ENCODE peak calls at places on chromosomes 2 and 18, in seven cellular contexts. One of them, this sample, is unnamed.

GRCh38 chr18:21851327-21851961 is 110.9 kb downstream of the MIB1 start:
- DNase-seq in body of pancreas: no peak
- DNase-seq in CD8-positive, alpha-beta T cell: no peak
- DNase-seq in iPS DF 6.9: no peak
- DNase-seq in adrenal gland: no peak
- DNase-seq in colonic mucosa: no peak
- DNase-seq in left ventricle myocardium inferior: no peak
- DNase-seq in this sample: no peak

GRCh38 chr18:48565105-48565504 is 26.3 kb downstream of the CTIF start:
- DNase-seq in left ventricle myocardium inferior: no peak
- DNase-seq in adrenal gland: no peak
- DNase-seq in CD8-positive, alpha-beta T cell: no peak
- DNase-seq in body of pancreas: no peak
- DNase-seq in iPS DF 6.9: no peak
- DNase-seq in colonic mucosa: no peak
- DNase-seq in this sample: no peak

GRCh38 chr2:145464901-145465300 is 945.0 kb upstream of the ZEB2 start:
- DNase-seq in colonic mucosa: no peak
- DNase-seq in iPS DF 6.9: no peak
- DNase-seq in left ventricle myocardium inferior: no peak
- DNase-seq in body of pancreas: no peak
- DNase-seq in adrenal gland: no peak
- DNase-seq in CD8-positive, alpha-beta T cell: no peak
- DNase-seq in this sample: no peak

GRCh38 chr2:229297284-229297683 is 26.2 kb upstream of the PID1 start:
- DNase-seq in iPS DF 6.9: no peak
- DNase-seq in left ventricle myocardium inferior: no peak
- DNase-seq in colonic mucosa: no peak
- DNase-seq in body of pancreas: no peak
- DNase-seq in adrenal gland: peak; percentile 20
- DNase-seq in CD8-positive, alpha-beta T cell: no peak
- DNase-seq in this sample: no peak

GRCh38 chr2:85134255-85135065 is 1.3 kb downstream of the TCF7L1 start:
- DNase-seq in body of pancreas: peak; percentile 17
- DNase-seq in CD8-positive, alpha-beta T cell: no peak
- DNase-seq in adrenal gland: peak; percentile 23
- DNase-seq in iPS DF 6.9: no peak
- DNase-seq in colonic mucosa: peak; percentile 22
- DNase-seq in left ventricle myocardium inferior: peak; percentile 50
- DNase-seq in this sample: peak; percentile 83

GRCh38 chr2:198117397-198118041 is 313.1 kb downstream of the PLCL1 start:
- DNase-seq in colonic mucosa: no peak
- DNase-seq in body of pancreas: no peak
- DNase-seq in left ventricle myocardium inferior: no peak
- DNase-seq in iPS DF 6.9: no peak
- DNase-seq in CD8-positive, alpha-beta T cell: no peak
- DNase-seq in adrenal gland: no peak
- DNase-seq in this sample: no peak

GRCh38 chr2:15555839-15556238 is 5.3 kb downstream of the NBAS start:
- DNase-seq in adrenal gland: no peak
- DNase-seq in iPS DF 6.9: no peak
- DNase-seq in body of pancreas: no peak
- DNase-seq in colonic mucosa: no peak
- DNase-seq in left ventricle myocardium inferior: no peak
- DNase-seq in CD8-positive, alpha-beta T cell: no peak
- DNase-seq in this sample: no peak

GRCh38 chr18:75350857-75351256 is 76.6 kb downstream of the SMIM21 start:
- DNase-seq in iPS DF 6.9: no peak
- DNase-seq in CD8-positive, alpha-beta T cell: no peak
- DNase-seq in left ventricle myocardium inferior: no peak
- DNase-seq in adrenal gland: no peak
- DNase-seq in body of pancreas: no peak
- DNase-seq in colonic mucosa: no peak
- DNase-seq in this sample: no peak

GRCh38 chr18:59719533-59720325 is 22.5 kb upstream of the CCBE1 start:
- DNase-seq in adrenal gland: no peak
- DNase-seq in CD8-positive, alpha-beta T cell: no peak
- DNase-seq in iPS DF 6.9: no peak
- DNase-seq in colonic mucosa: no peak
- DNase-seq in body of pancreas: no peak
- DNase-seq in left ventricle myocardium inferior: no peak
- DNase-seq in this sample: no peak

GRCh38 chr2:50746526-50746925 is 285.4 kb downstream of the NRXN1 start:
- DNase-seq in body of pancreas: peak; percentile 17
- DNase-seq in CD8-positive, alpha-beta T cell: no peak
- DNase-seq in left ventricle myocardium inferior: no peak
- DNase-seq in colonic mucosa: no peak
- DNase-seq in iPS DF 6.9: peak; percentile 33
- DNase-seq in adrenal gland: no peak
- DNase-seq in this sample: no peak

GRCh38 chr2:238573065-238573778 is 146.5 kb downstream of the ASB1 start:
- DNase-seq in adrenal gland: peak; percentile 11
- DNase-seq in iPS DF 6.9: no peak
- DNase-seq in colonic mucosa: no peak
- DNase-seq in CD8-positive, alpha-beta T cell: peak; percentile 5
- DNase-seq in left ventricle myocardium inferior: no peak
- DNase-seq in body of pancreas: no peak
- DNase-seq in this sample: no peak

GRCh38 chr2:224173882-224174415 is 134.9 kb upstream of the SERPINE2 start:
- DNase-seq in left ventricle myocardium inferior: no peak
- DNase-seq in body of pancreas: no peak
- DNase-seq in iPS DF 6.9: no peak
- DNase-seq in adrenal gland: no peak
- DNase-seq in colonic mucosa: no peak
- DNase-seq in CD8-positive, alpha-beta T cell: no peak
- DNase-seq in this sample: no peak

GRCh38 chr2:221068123-221068522 is 504.0 kb downstream of the EPHA4 start:
- DNase-seq in body of pancreas: no peak
- DNase-seq in colonic mucosa: no peak
- DNase-seq in adrenal gland: no peak
- DNase-seq in iPS DF 6.9: no peak
- DNase-seq in CD8-positive, alpha-beta T cell: no peak
- DNase-seq in left ventricle myocardium inferior: no peak
- DNase-seq in this sample: no peak

GRCh38 chr2:29225814-29226213 is 110.6 kb downstream of the CLIP4 start:
- DNase-seq in left ventricle myocardium inferior: no peak
- DNase-seq in colonic mucosa: no peak
- DNase-seq in adrenal gland: no peak
- DNase-seq in body of pancreas: no peak
- DNase-seq in CD8-positive, alpha-beta T cell: no peak
- DNase-seq in iPS DF 6.9: no peak
- DNase-seq in this sample: no peak

GRCh38 chr2:44100351-44100750 is 68.3 kb upstream of the PPM1B start:
- DNase-seq in iPS DF 6.9: no peak
- DNase-seq in body of pancreas: no peak
- DNase-seq in left ventricle myocardium inferior: peak; percentile 25
- DNase-seq in adrenal gland: peak; percentile 89
- DNase-seq in CD8-positive, alpha-beta T cell: no peak
- DNase-seq in colonic mucosa: peak; percentile 57
- DNase-seq in this sample: peak; percentile 78

GRCh38 chr2:120923426-120923825 is 187.8 kb downstream of the GLI2 start:
- DNase-seq in left ventricle myocardium inferior: no peak
- DNase-seq in CD8-positive, alpha-beta T cell: no peak
- DNase-seq in iPS DF 6.9: no peak
- DNase-seq in body of pancreas: no peak
- DNase-seq in adrenal gland: no peak
- DNase-seq in colonic mucosa: no peak
- DNase-seq in this sample: no peak

GRCh38 chr2:120924924-120925323 is 189.3 kb downstream of the GLI2 start:
- DNase-seq in CD8-positive, alpha-beta T cell: no peak
- DNase-seq in body of pancreas: no peak
- DNase-seq in adrenal gland: no peak
- DNase-seq in colonic mucosa: no peak
- DNase-seq in iPS DF 6.9: no peak
- DNase-seq in left ventricle myocardium inferior: no peak
- DNase-seq in this sample: no peak

GRCh38 chr2:120930236-120930635 is 194.6 kb downstream of the GLI2 start:
- DNase-seq in body of pancreas: no peak
- DNase-seq in colonic mucosa: no peak
- DNase-seq in CD8-positive, alpha-beta T cell: no peak
- DNase-seq in iPS DF 6.9: no peak
- DNase-seq in adrenal gland: no peak
- DNase-seq in left ventricle myocardium inferior: no peak
- DNase-seq in this sample: no peak

GRCh38 chr2:120929829-120930228 is 194.2 kb downstream of the GLI2 start:
- DNase-seq in colonic mucosa: no peak
- DNase-seq in adrenal gland: no peak
- DNase-seq in CD8-positive, alpha-beta T cell: no peak
- DNase-seq in left ventricle myocardium inferior: no peak
- DNase-seq in iPS DF 6.9: no peak
- DNase-seq in body of pancreas: no peak
- DNase-seq in this sample: peak; percentile 20

DNA sequence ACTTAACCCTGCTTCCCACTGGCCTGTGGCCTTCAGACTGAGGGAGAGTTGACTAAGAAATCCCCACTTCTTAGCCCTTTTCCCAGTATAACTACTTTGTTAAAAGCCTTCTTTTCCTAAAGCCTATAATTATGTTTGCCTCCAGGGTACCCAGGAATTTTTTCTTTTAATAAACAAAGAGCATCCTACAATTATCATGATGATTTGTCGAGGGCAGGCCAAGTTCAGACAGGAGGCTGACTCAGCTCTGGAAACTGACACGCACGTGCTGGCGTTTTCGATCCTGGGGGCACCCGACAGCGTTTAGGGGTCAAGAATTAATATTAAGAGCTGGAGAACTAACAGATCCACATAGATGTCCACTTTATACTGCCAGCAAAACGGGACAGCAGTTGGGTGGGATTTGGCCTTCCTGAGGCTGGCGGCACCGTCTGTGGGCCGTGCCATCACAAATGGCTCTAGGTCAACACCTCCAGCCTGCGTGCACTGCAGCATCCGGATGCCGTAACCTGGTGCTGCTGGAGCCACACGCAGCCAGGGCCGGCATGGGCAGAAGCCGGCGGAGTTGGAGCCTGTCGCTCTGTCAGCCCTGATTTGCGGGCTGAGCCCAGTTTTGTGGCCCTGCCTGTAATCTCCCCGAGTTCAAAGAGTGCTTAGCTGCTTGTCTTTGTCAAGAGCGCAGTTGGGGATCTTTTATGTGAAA is 190.9 kb downstream of the GLI2 start:
- DNase-seq in iPS DF 6.9: no peak
- DNase-seq in body of pancreas: no peak
- DNase-seq in adrenal gland: no peak
- DNase-seq in CD8-positive, alpha-beta T cell: no peak
- DNase-seq in colonic mucosa: no peak
- DNase-seq in left ventricle myocardium inferior: no peak
- DNase-seq in this sample: no peak
- H3K4me1 ChIP-seq in iPS DF 6.9: no peaks in the 10 kb centered on the region
- H3K4me1 ChIP-seq in body of pancreas: no peaks in the 10 kb centered on the region
- H3K4me1 ChIP-seq in adrenal gland: no peaks in the 10 kb centered on the region
- H3K4me1 ChIP-seq in CD8-positive, alpha-beta T cell: no peaks in the 10 kb centered on the region
- H3K4me1 ChIP-seq in colonic mucosa: no peaks in the 10 kb centered on the region
- H3K4me1 ChIP-seq in left ventricle myocardium inferior: no peaks in the 10 kb centered on the region
- H3K4me1 ChIP-seq in this sample: no peaks in the 10 kb centered on the region

GRCh38 chr2:206083602-206084467 is 2.1 kb downstream of the INO80D start:
- DNase-seq in adrenal gland: peak; percentile 12
- DNase-seq in iPS DF 6.9: no peak
- DNase-seq in colonic mucosa: peak; percentile 63
- DNase-seq in left ventricle myocardium inferior: no peak
- DNase-seq in CD8-positive, alpha-beta T cell: no peak
- DNase-seq in body of pancreas: peak; percentile 16
- DNase-seq in this sample: no peak
- H3K4me1 ChIP-seq in adrenal gland: peaks cover 4% of the 10 kb centered on the region
- H3K4me1 ChIP-seq in iPS DF 6.9: peaks cover 10% of the 10 kb centered on the region
- H3K4me1 ChIP-seq in colonic mucosa: peaks cover 4% of the 10 kb centered on the region
- H3K4me1 ChIP-seq in left ventricle myocardium inferior: peaks cover 61% of the 10 kb centered on the region
- H3K4me1 ChIP-seq in CD8-positive, alpha-beta T cell: peaks cover 32% of the 10 kb centered on the region
- H3K4me1 ChIP-seq in body of pancreas: peaks cover 17% of the 10 kb centered on the region
- H3K4me1 ChIP-seq in this sample: peaks cover 4% of the 10 kb centered on the region

DNA sequence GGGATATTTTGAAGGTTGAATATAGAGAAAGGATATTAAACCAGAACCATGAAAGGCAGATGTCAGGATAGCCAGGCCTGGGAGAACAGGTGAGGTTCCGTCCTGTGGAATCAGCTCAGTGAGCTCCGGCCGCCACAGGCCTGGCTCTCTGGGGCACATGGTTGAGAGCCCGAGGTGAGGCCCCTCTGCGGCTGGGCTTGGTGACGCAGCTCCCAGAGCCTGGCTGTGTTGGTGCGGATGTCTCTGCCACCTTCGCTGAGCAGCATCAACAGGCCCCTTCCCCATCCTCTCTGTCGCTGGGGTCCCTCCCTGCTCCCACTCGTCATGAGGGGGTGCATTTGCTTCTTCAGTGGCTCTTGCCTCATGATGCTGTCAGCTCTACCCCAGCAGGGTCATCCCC is 70.7 kb upstream of the PXDN start:
- DNase-seq in CD8-positive, alpha-beta T cell: no peak
- DNase-seq in colonic mucosa: no peak
- DNase-seq in adrenal gland: no peak
- DNase-seq in body of pancreas: no peak
- DNase-seq in iPS DF 6.9: no peak
- DNase-seq in left ventricle myocardium inferior: no peak
- DNase-seq in this sample: no peak
- H3K4me1 ChIP-seq in CD8-positive, alpha-beta T cell: no peaks in the 10 kb centered on the region
- H3K4me1 ChIP-seq in colonic mucosa: no peaks in the 10 kb centered on the region
- H3K4me1 ChIP-seq in adrenal gland: no peaks in the 10 kb centered on the region
- H3K4me1 ChIP-seq in body of pancreas: peaks cover 18% of the 10 kb centered on the region
- H3K4me1 ChIP-seq in iPS DF 6.9: no peaks in the 10 kb centered on the region
- H3K4me1 ChIP-seq in left ventricle myocardium inferior: peaks cover 27% of the 10 kb centered on the region
- H3K4me1 ChIP-seq in this sample: peaks cover 2% of the 10 kb centered on the region

GRCh38 chr2:37645836-37646235 is 25.6 kb downstream of the CDC42EP3 start:
- DNase-seq in adrenal gland: no peak
- DNase-seq in left ventricle myocardium inferior: no peak
- DNase-seq in colonic mucosa: no peak
- DNase-seq in body of pancreas: no peak
- DNase-seq in iPS DF 6.9: no peak
- DNase-seq in CD8-positive, alpha-beta T cell: no peak
- DNase-seq in this sample: no peak

GRCh38 chr2:37644191-37644590 is 27.3 kb downstream of the CDC42EP3 start:
- DNase-seq in colonic mucosa: no peak
- DNase-seq in body of pancreas: no peak
- DNase-seq in left ventricle myocardium inferior: no peak
- DNase-seq in adrenal gland: no peak
- DNase-seq in CD8-positive, alpha-beta T cell: no peak
- DNase-seq in iPS DF 6.9: no peak
- DNase-seq in this sample: no peak

GRCh38 chr2:37647941-37648315 is 23.5 kb downstream of the CDC42EP3 start:
- DNase-seq in body of pancreas: no peak
- DNase-seq in colonic mucosa: no peak
- DNase-seq in iPS DF 6.9: no peak
- DNase-seq in left ventricle myocardium inferior: no peak
- DNase-seq in adrenal gland: no peak
- DNase-seq in CD8-positive, alpha-beta T cell: no peak
- DNase-seq in this sample: no peak

GRCh38 chr2:37643102-37644078 is 28.1 kb downstream of the CDC42EP3 start:
- DNase-seq in body of pancreas: no peak
- DNase-seq in left ventricle myocardium inferior: no peak
- DNase-seq in colonic mucosa: no peak
- DNase-seq in CD8-positive, alpha-beta T cell: no peak
- DNase-seq in adrenal gland: no peak
- DNase-seq in iPS DF 6.9: no peak
- DNase-seq in this sample: no peak

GRCh38 chr2:37645363-37645762 is 26.1 kb downstream of the CDC42EP3 start:
- DNase-seq in left ventricle myocardium inferior: no peak
- DNase-seq in body of pancreas: no peak
- DNase-seq in colonic mucosa: no peak
- DNase-seq in adrenal gland: no peak
- DNase-seq in iPS DF 6.9: no peak
- DNase-seq in CD8-positive, alpha-beta T cell: no peak
- DNase-seq in this sample: no peak
- H3K4me1 ChIP-seq in left ventricle myocardium inferior: peaks cover 92% of the 10 kb centered on the region
- H3K4me1 ChIP-seq in body of pancreas: no peaks in the 10 kb centered on the region
- H3K4me1 ChIP-seq in colonic mucosa: no peaks in the 10 kb centered on the region
- H3K4me1 ChIP-seq in adrenal gland: peaks cover 2% of the 10 kb centered on the region
- H3K4me1 ChIP-seq in iPS DF 6.9: peaks cover 2% of the 10 kb centered on the region
- H3K4me1 ChIP-seq in CD8-positive, alpha-beta T cell: peaks cover 75% of the 10 kb centered on the region
- H3K4me1 ChIP-seq in this sample: peaks cover 15% of the 10 kb centered on the region